ENCODE peak calls at places on chromosomes 5 and 9, in eight cellular contexts. One of them, this sample, is unnamed.

GRCh38 chr9:37947987-37948386 is 44.1 kb upstream of the SLC25A51 start:
- ATAC-seq in lung: peak
- ATAC-seq in activated CD4-positive, alpha-beta T cell treated with anti-CD3 and anti-CD28 coated beads for 36 hours: no peak
- ATAC-seq in T-helper 17 cell: no peak
- ATAC-seq in IMR-90: no peak
- ATAC-seq in right cardiac atrium: no peak
- ATAC-seq in activated CD8-positive, alpha-beta T cell treated with anti-CD3 and anti-CD28 coated beads for 36 hours: no peak
- ATAC-seq in heart left ventricle: no peak
- ATAC-seq in this sample: no peak

GRCh38 chr5:5026407-5026780 is 113.7 kb upstream of the ADAMTS16 start:
- ATAC-seq in lung: no peak
- ATAC-seq in activated CD4-positive, alpha-beta T cell treated with anti-CD3 and anti-CD28 coated beads for 36 hours: no peak
- ATAC-seq in T-helper 17 cell: no peak
- ATAC-seq in IMR-90: no peak
- ATAC-seq in right cardiac atrium: no peak
- ATAC-seq in activated CD8-positive, alpha-beta T cell treated with anti-CD3 and anti-CD28 coated beads for 36 hours: no peak
- ATAC-seq in heart left ventricle: no peak
- ATAC-seq in this sample: no peak

GRCh38 chr5:149702953-149703646 is 27.0 kb upstream of the PPARGC1B start:
- ATAC-seq in lung: no peak
- ATAC-seq in activated CD4-positive, alpha-beta T cell treated with anti-CD3 and anti-CD28 coated beads for 36 hours: no peak
- ATAC-seq in T-helper 17 cell: no peak
- ATAC-seq in IMR-90: no peak
- ATAC-seq in right cardiac atrium: no peak
- ATAC-seq in activated CD8-positive, alpha-beta T cell treated with anti-CD3 and anti-CD28 coated beads for 36 hours: no peak
- ATAC-seq in heart left ventricle: peak
- ATAC-seq in this sample: no peak

GRCh38 chr9:37339945-37340344 is 82.6 kb upstream of the GRHPR start:
- ATAC-seq in lung: no peak
- ATAC-seq in activated CD4-positive, alpha-beta T cell treated with anti-CD3 and anti-CD28 coated beads for 36 hours: no peak
- ATAC-seq in T-helper 17 cell: no peak
- ATAC-seq in IMR-90: no peak
- ATAC-seq in right cardiac atrium: no peak
- ATAC-seq in activated CD8-positive, alpha-beta T cell treated with anti-CD3 and anti-CD28 coated beads for 36 hours: no peak
- ATAC-seq in heart left ventricle: no peak
- ATAC-seq in this sample: no peak

GRCh38 chr5:95619096-95619495 is 791 bp upstream of the GPR150 start:
- ATAC-seq in lung: no peak
- ATAC-seq in activated CD4-positive, alpha-beta T cell treated with anti-CD3 and anti-CD28 coated beads for 36 hours: no peak
- ATAC-seq in T-helper 17 cell: no peak
- ATAC-seq in IMR-90: no peak
- ATAC-seq in right cardiac atrium: no peak
- ATAC-seq in activated CD8-positive, alpha-beta T cell treated with anti-CD3 and anti-CD28 coated beads for 36 hours: no peak
- ATAC-seq in heart left ventricle: no peak
- ATAC-seq in this sample: no peak

GRCh38 chr5:83802686-83803085 is 82.0 kb upstream of the HAPLN1 start:
- ATAC-seq in lung: no peak
- ATAC-seq in activated CD4-positive, alpha-beta T cell treated with anti-CD3 and anti-CD28 coated beads for 36 hours: no peak
- ATAC-seq in T-helper 17 cell: no peak
- ATAC-seq in IMR-90: peak
- ATAC-seq in right cardiac atrium: no peak
- ATAC-seq in activated CD8-positive, alpha-beta T cell treated with anti-CD3 and anti-CD28 coated beads for 36 hours: no peak
- ATAC-seq in heart left ventricle: no peak
- ATAC-seq in this sample: no peak

GRCh38 chr9:119736478-119737454 is 367.5 kb upstream of the BRINP1 start:
- ATAC-seq in lung: no peak
- ATAC-seq in activated CD4-positive, alpha-beta T cell treated with anti-CD3 and anti-CD28 coated beads for 36 hours: no peak
- ATAC-seq in T-helper 17 cell: no peak
- ATAC-seq in IMR-90: no peak
- ATAC-seq in right cardiac atrium: no peak
- ATAC-seq in activated CD8-positive, alpha-beta T cell treated with anti-CD3 and anti-CD28 coated beads for 36 hours: no peak
- ATAC-seq in heart left ventricle: no peak
- ATAC-seq in this sample: peak

GRCh38 chr9:72984150-72984947 is 31.5 kb upstream of the ALDH1A1 start:
- ATAC-seq in lung: no peak
- ATAC-seq in activated CD4-positive, alpha-beta T cell treated with anti-CD3 and anti-CD28 coated beads for 36 hours: no peak
- ATAC-seq in T-helper 17 cell: no peak
- ATAC-seq in IMR-90: no peak
- ATAC-seq in right cardiac atrium: no peak
- ATAC-seq in activated CD8-positive, alpha-beta T cell treated with anti-CD3 and anti-CD28 coated beads for 36 hours: no peak
- ATAC-seq in heart left ventricle: no peak
- ATAC-seq in this sample: peak

GRCh38 chr9:130945173-130945572 is 6.1 kb upstream of the FIBCD1 start:
- ATAC-seq in lung: no peak
- ATAC-seq in activated CD4-positive, alpha-beta T cell treated with anti-CD3 and anti-CD28 coated beads for 36 hours: no peak
- ATAC-seq in T-helper 17 cell: no peak
- ATAC-seq in IMR-90: no peak
- ATAC-seq in right cardiac atrium: no peak
- ATAC-seq in activated CD8-positive, alpha-beta T cell treated with anti-CD3 and anti-CD28 coated beads for 36 hours: no peak
- ATAC-seq in heart left ventricle: no peak
- ATAC-seq in this sample: no peak

GRCh38 chr5:78547731-78548189 is 100.8 kb downstream of the LHFPL2 start:
- ATAC-seq in lung: peak
- ATAC-seq in activated CD4-positive, alpha-beta T cell treated with anti-CD3 and anti-CD28 coated beads for 36 hours: no peak
- ATAC-seq in T-helper 17 cell: no peak
- ATAC-seq in IMR-90: peak
- ATAC-seq in right cardiac atrium: peak
- ATAC-seq in activated CD8-positive, alpha-beta T cell treated with anti-CD3 and anti-CD28 coated beads for 36 hours: no peak
- ATAC-seq in heart left ventricle: peak
- ATAC-seq in this sample: no peak

GRCh38 chr5:168867271-168867670 is 288.1 kb upstream of the PANK3 start:
- ATAC-seq in lung: no peak
- ATAC-seq in activated CD4-positive, alpha-beta T cell treated with anti-CD3 and anti-CD28 coated beads for 36 hours: peak
- ATAC-seq in T-helper 17 cell: no peak
- ATAC-seq in IMR-90: no peak
- ATAC-seq in right cardiac atrium: no peak
- ATAC-seq in activated CD8-positive, alpha-beta T cell treated with anti-CD3 and anti-CD28 coated beads for 36 hours: no peak
- ATAC-seq in heart left ventricle: no peak
- ATAC-seq in this sample: no peak

GRCh38 chr5:35651002-35651756 is 33.5 kb downstream of the SPEF2 start:
- ATAC-seq in lung: no peak
- ATAC-seq in activated CD4-positive, alpha-beta T cell treated with anti-CD3 and anti-CD28 coated beads for 36 hours: peak
- ATAC-seq in T-helper 17 cell: peak
- ATAC-seq in IMR-90: peak
- ATAC-seq in right cardiac atrium: no peak
- ATAC-seq in activated CD8-positive, alpha-beta T cell treated with anti-CD3 and anti-CD28 coated beads for 36 hours: peak
- ATAC-seq in heart left ventricle: no peak
- ATAC-seq in this sample: no peak

This sample was measured in stimulated activated memory B cell treated with anti-CD40 and anti-IgM and Interleukin-4, amounts not matched to agents 10 μg/mL and 1 μg/mL and 100 μg/mL, for 72 hours.